ENCODE peak calls at places on chromosomes 16 and 17, in eight cellular contexts. B is activated CD8-positive, alpha-beta memory T cell treated with anti-CD3 and anti-CD28 coated beads for 48 hours; S is effector CD4-positive, alpha-beta T cell; Y is T47D; I is GM23248; W is H54; Q is NT2/D1; E is activated gamma-delta T cell treated with anti-CD3 and anti-CD28 coated beads, Interleukin-2, amount 50 U/mL, for 16 hours. P is an unnamed sample.

GRCh38 chr16:31177136-31177535 is 2.8 kb upstream of the FUS start:
- DNase-seq in W (no peak), E (peak; percentile 25), Q (no peak), S (peak; percentile 29), I (peak; percentile 54), B (no peak), Y (no peak), P (no peak)

GRCh38 chr16:55656695-55657092 is 906 bp downstream of the SLC6A2 start:
- DNase-seq in Q (no peak), S (no peak), I (no peak), B (no peak), E (no peak), Y (no peak), W (no peak), P (no peak)

GRCh38 chr17:80647746-80648145 is 103.1 kb downstream of the RPTOR start:
- DNase-seq in Y (no peak), B (no peak), S (no peak), W (peak; percentile 83), I (peak; percentile 91), Q (no peak), E (no peak), P (no peak)

GRCh38 chr16:12099451-12100123 is 123.1 kb downstream of the SNX29 start:
- DNase-seq in Q (no peak), W (no peak), S (no peak), Y (no peak), E (no peak), B (no peak), I (no peak), P (no peak)

GRCh38 chr17:30992551-30992950 is 21.7 kb downstream of the RNF135 start:
- DNase-seq in W (no peak), E (no peak), I (no peak), Q (no peak), Y (no peak), B (no peak), S (no peak), P (no peak)

GRCh38 chr16:14486520-14487303 is 143.3 kb downstream of the PARN start:
- DNase-seq in B (no peak), W (peak; percentile 71), I (peak; percentile 96), E (no peak), Y (peak; percentile 83), Q (no peak), S (no peak), P (peak; percentile 86)

GRCh38 chr17:48646183-48647102 is 20.3 kb upstream of the HOXB9 start:
- DNase-seq in I (no peak), Y (no peak), W (no peak), E (no peak), B (no peak), Q (no peak), S (no peak), P (peak; percentile 22)

GRCh38 chr17:68598074-68598473 is 3.1 kb downstream of the FAM20A start:
- DNase-seq in S (no peak), E (no peak), W (no peak), Y (no peak), I (no peak), Q (no peak), B (no peak), P (no peak)

GRCh38 chr17:4945176-4945943 is 3.0 kb downstream of the PFN1 start:
- DNase-seq in B (peak; percentile 75), E (peak; percentile 76), I (peak; percentile 96), Q (no peak), W (peak; percentile 92), S (peak; percentile 72), Y (peak; percentile 78), P (peak; percentile 89)

GRCh38 chr17:75832164-75832651 is 12.0 kb downstream of the UNC13D start:
- DNase-seq in S (peak; percentile 27), I (peak; percentile 76), Q (no peak), W (peak; percentile 96), B (no peak), Y (no peak), E (peak; percentile 18), P (no peak)

GRCh38 chr16:84603115-84603816 is 14.6 kb downstream of the COTL1 start:
- DNase-seq in S (no peak), Y (no peak), E (no peak), W (peak; percentile 77), Q (no peak), B (no peak), I (peak; percentile 99), P (peak; percentile 59)

GRCh38 chr17:78806451-78806850 is 24.4 kb upstream of the CYTH1 start:
- DNase-seq in I (no peak), Y (no peak), S (peak; percentile 62), B (no peak), W (no peak), Q (no peak), E (peak; percentile 46), P (no peak)

GRCh38 chr17:78343099-78343432 is 16.8 kb downstream of the SOCS3 start:
- DNase-seq in I (peak; percentile 99), W (peak; percentile 89), Q (no peak), Y (no peak), B (no peak), S (no peak), E (no peak), P (no peak)

GRCh38 chr16:57482845-57483545 is 3.3 kb downstream of the DOK4 start:
- DNase-seq in Q (no peak), I (no peak), S (no peak), E (no peak), Y (no peak), W (no peak), B (no peak), P (no peak)

GRCh38 chr17:49548506-49549310 is 27.0 kb upstream of the NXPH3 start:
- DNase-seq in B (no peak), S (no peak), I (peak; percentile 62), Y (peak; percentile 69), W (no peak), E (no peak), Q (no peak), P (no peak)

GRCh38 chr17:77846531-77847085 is 111.9 kb upstream of the TNRC6C start:
- DNase-seq in I (no peak), S (peak; percentile 27), Y (no peak), B (no peak), Q (no peak), W (no peak), E (no peak), P (no peak)

GRCh38 chr16:76441391-76441790 is 164.2 kb downstream of the CNTNAP4 start:
- DNase-seq in E (no peak), W (no peak), S (no peak), I (no peak), Q (no peak), Y (no peak), B (no peak), P (no peak)

GRCh38 chr16:1159325-1159972 is 6.5 kb downstream of the CACNA1H start:
- DNase-seq in I (no peak), E (no peak), Q (no peak), Y (no peak), S (no peak), W (no peak), B (no peak), P (no peak)

GRCh38 chr16:4664538-4665418 is 28.6 kb upstream of the NUDT16L1 start:
- DNase-seq in Q (no peak), W (no peak), B (peak; percentile 41), Y (no peak), E (peak; percentile 22), I (no peak), S (peak; percentile 47), P (no peak)

GRCh38 chr16:69820926-69821541 is 58.9 kb downstream of the WWP2 start:
- DNase-seq in E (no peak), B (no peak), Y (no peak), W (no peak), Q (no peak), I (peak; percentile 81), S (no peak), P (no peak)

GRCh38 chr17:36534117-36534880 is at the start of gene MYO19:
- DNase-seq in B (peak; percentile 34), Q (no peak), E (peak; percentile 30), S (peak; percentile 37), W (peak; percentile 50), I (peak; percentile 84), Y (peak; percentile 90), P (peak; percentile 48)

GRCh38 chr17:78684026-78684425 is 98.0 kb downstream of the CYTH1 start:
- DNase-seq in S (no peak), E (no peak), Y (no peak), Q (no peak), W (no peak), B (no peak), I (no peak), P (no peak)

GRCh38 chr17:74637265-74637664 is 13.7 kb upstream of the CD300E start:
- DNase-seq in Q (no peak), I (no peak), B (no peak), S (no peak), Y (no peak), W (no peak), E (no peak), P (no peak)

GRCh38 chr16:112153-112840 is 26.2 kb downstream of the NPRL3 start:
- DNase-seq in Q (no peak), S (no peak), Y (no peak), W (no peak), I (no peak), B (no peak), E (no peak), P (no peak)

GRCh38 chr17:41645371-41646063 is 21.1 kb upstream of the KRT17 start:
- DNase-seq in B (no peak), Q (no peak), S (no peak), E (no peak), Y (peak; percentile 65), W (peak; percentile 42), I (peak; percentile 74), P (peak; percentile 82)

GRCh38 chr17:68020451-68020779 is 15.1 kb upstream of the KPNA2 start:
- DNase-seq in Y (peak; percentile 73), Q (no peak), I (no peak), E (no peak), S (no peak), B (no peak), W (peak; percentile 33), P (no peak)

GRCh38 chr17:63984206-63984605 is 11.5 kb upstream of the SCN4A start:
- DNase-seq in E (no peak), S (no peak), W (no peak), Q (no peak), B (no peak), Y (no peak), I (peak; percentile 62), P (no peak)

GRCh38 chr17:81537856-81538555 is 9.8 kb downstream of the FSCN2 start:
- DNase-seq in S (no peak), B (no peak), Q (no peak), E (no peak), W (no peak), Y (no peak), I (no peak), P (no peak)

GRCh38 chr17:20234266-20234665 is 225.1 kb downstream of the SPECC1 start:
- DNase-seq in B (no peak), E (no peak), W (no peak), Q (no peak), I (no peak), Y (no peak), S (no peak), P (no peak)

GRCh38 chr17:78137392-78138203 is 7.0 kb downstream of the TMC8 start:
- DNase-seq in W (no peak), Y (peak; percentile 93), E (no peak), B (no peak), S (no peak), I (no peak), Q (no peak), P (no peak)

GRCh38 chr16:67993207-67994036 is 5.9 kb downstream of the DPEP2 start:
- DNase-seq in Y (peak; percentile 74), B (peak; percentile 79), S (peak; percentile 71), W (peak; percentile 81), E (peak; percentile 75), Q (no peak), I (peak; percentile 86), P (peak; percentile 69)

GRCh38 chr17:17375826-17376225 is 72.7 kb downstream of the NT5M start:
- DNase-seq in Y (no peak), S (no peak), I (peak; percentile 57), B (no peak), Q (no peak), E (no peak), W (no peak), P (no peak)

GRCh38 chr17:31452561-31453110 is 61.2 kb downstream of the RAB11FIP4 start:
- DNase-seq in Q (no peak), B (no peak), W (no peak), I (no peak), S (no peak), Y (no peak), E (no peak), P (no peak)

GRCh38 chr16:8928467-8928957 is 35.2 kb downstream of the USP7 start:
- DNase-seq in Y (no peak), W (no peak), I (peak; percentile 14), Q (no peak), S (no peak), E (no peak), B (no peak), P (no peak)